ENCODE peak calls at places on chromosomes 2 and 18, in ten cellular contexts. One of them, this sample, is unnamed.

GRCh38 chr2:1020206-1020605 is 69.6 kb downstream of the SNTG2 start:
- DNase-seq in astrocyte of the spinal cord: no peak
- DNase-seq in stimulated activated naive CD8-positive, alpha-beta T cell treated with anti-CD3 and anti-CD28 coated beads, Interleukin-15, Interleukin-2, amounts not matched to agents 100 U/mL and 50 U/mL, for 24 hours: no peak
- DNase-seq in myocyte: no peak
- DNase-seq in neural progenitor cell: no peak
- DNase-seq in iPS-NIHi11: no peak
- DNase-seq in substantia nigra: no peak
- DNase-seq in stimulated activated CD8-positive, alpha-beta memory T cell treated with anti-CD3 and anti-CD28 coated beads, Interleukin-4, amount 100 ng/mL, for 24 hours: no peak
- DNase-seq in neural crest cell: no peak
- DNase-seq in heart left ventricle: no peak
- DNase-seq in this sample: no peak

GRCh38 chr2:157267476-157267875 is 10.0 kb downstream of the GALNT5 start:
- DNase-seq in astrocyte of the spinal cord: no peak
- DNase-seq in stimulated activated naive CD8-positive, alpha-beta T cell treated with anti-CD3 and anti-CD28 coated beads, Interleukin-15, Interleukin-2, amounts not matched to agents 100 U/mL and 50 U/mL, for 24 hours: no peak
- DNase-seq in myocyte: no peak
- DNase-seq in neural progenitor cell: no peak
- DNase-seq in iPS-NIHi11: no peak
- DNase-seq in substantia nigra: no peak
- DNase-seq in stimulated activated CD8-positive, alpha-beta memory T cell treated with anti-CD3 and anti-CD28 coated beads, Interleukin-4, amount 100 ng/mL, for 24 hours: no peak
- DNase-seq in neural crest cell: no peak
- DNase-seq in heart left ventricle: no peak
- DNase-seq in this sample: no peak

GRCh38 chr2:219769044-219770030 is 141.9 kb downstream of the SLC4A3 start:
- DNase-seq in astrocyte of the spinal cord: peak
- DNase-seq in stimulated activated naive CD8-positive, alpha-beta T cell treated with anti-CD3 and anti-CD28 coated beads, Interleukin-15, Interleukin-2, amounts not matched to agents 100 U/mL and 50 U/mL, for 24 hours: no peak
- DNase-seq in myocyte: peak
- DNase-seq in neural progenitor cell: no peak
- DNase-seq in iPS-NIHi11: no peak
- DNase-seq in substantia nigra: no peak
- DNase-seq in stimulated activated CD8-positive, alpha-beta memory T cell treated with anti-CD3 and anti-CD28 coated beads, Interleukin-4, amount 100 ng/mL, for 24 hours: no peak
- DNase-seq in neural crest cell: no peak
- DNase-seq in heart left ventricle: peak
- DNase-seq in this sample: no peak

GRCh38 chr18:24026457-24026856 is 11.9 kb downstream of the TTC39C start:
- DNase-seq in astrocyte of the spinal cord: no peak
- DNase-seq in stimulated activated naive CD8-positive, alpha-beta T cell treated with anti-CD3 and anti-CD28 coated beads, Interleukin-15, Interleukin-2, amounts not matched to agents 100 U/mL and 50 U/mL, for 24 hours: no peak
- DNase-seq in myocyte: no peak
- DNase-seq in neural progenitor cell: no peak
- DNase-seq in iPS-NIHi11: no peak
- DNase-seq in substantia nigra: no peak
- DNase-seq in stimulated activated CD8-positive, alpha-beta memory T cell treated with anti-CD3 and anti-CD28 coated beads, Interleukin-4, amount 100 ng/mL, for 24 hours: no peak
- DNase-seq in neural crest cell: no peak
- DNase-seq in heart left ventricle: no peak
- DNase-seq in this sample: no peak

GRCh38 chr2:207768891-207769596 is 662 bp downstream of the FZD5 start:
- DNase-seq in astrocyte of the spinal cord: peak
- DNase-seq in stimulated activated naive CD8-positive, alpha-beta T cell treated with anti-CD3 and anti-CD28 coated beads, Interleukin-15, Interleukin-2, amounts not matched to agents 100 U/mL and 50 U/mL, for 24 hours: peak
- DNase-seq in myocyte: no peak
- DNase-seq in neural progenitor cell: peak
- DNase-seq in iPS-NIHi11: no peak
- DNase-seq in substantia nigra: no peak
- DNase-seq in stimulated activated CD8-positive, alpha-beta memory T cell treated with anti-CD3 and anti-CD28 coated beads, Interleukin-4, amount 100 ng/mL, for 24 hours: no peak
- DNase-seq in neural crest cell: no peak
- DNase-seq in heart left ventricle: no peak
- DNase-seq in this sample: peak

GRCh38 chr2:216971632-216972031 is 111.8 kb upstream of the TNP1 start:
- DNase-seq in astrocyte of the spinal cord: no peak
- DNase-seq in stimulated activated naive CD8-positive, alpha-beta T cell treated with anti-CD3 and anti-CD28 coated beads, Interleukin-15, Interleukin-2, amounts not matched to agents 100 U/mL and 50 U/mL, for 24 hours: no peak
- DNase-seq in myocyte: no peak
- DNase-seq in neural progenitor cell: no peak
- DNase-seq in iPS-NIHi11: no peak
- DNase-seq in substantia nigra: no peak
- DNase-seq in stimulated activated CD8-positive, alpha-beta memory T cell treated with anti-CD3 and anti-CD28 coated beads, Interleukin-4, amount 100 ng/mL, for 24 hours: no peak
- DNase-seq in neural crest cell: no peak
- DNase-seq in heart left ventricle: no peak
- DNase-seq in this sample: no peak

GRCh38 chr2:102010767-102011351 is 19.1 kb downstream of the IL1R2 start:
- DNase-seq in astrocyte of the spinal cord: no peak
- DNase-seq in stimulated activated naive CD8-positive, alpha-beta T cell treated with anti-CD3 and anti-CD28 coated beads, Interleukin-15, Interleukin-2, amounts not matched to agents 100 U/mL and 50 U/mL, for 24 hours: no peak
- DNase-seq in myocyte: no peak
- DNase-seq in neural progenitor cell: no peak
- DNase-seq in iPS-NIHi11: no peak
- DNase-seq in substantia nigra: no peak
- DNase-seq in stimulated activated CD8-positive, alpha-beta memory T cell treated with anti-CD3 and anti-CD28 coated beads, Interleukin-4, amount 100 ng/mL, for 24 hours: no peak
- DNase-seq in neural crest cell: no peak
- DNase-seq in heart left ventricle: no peak
- DNase-seq in this sample: no peak

GRCh38 chr2:219406861-219407230 is 11.3 kb upstream of the DES start:
- DNase-seq in astrocyte of the spinal cord: peak
- DNase-seq in stimulated activated naive CD8-positive, alpha-beta T cell treated with anti-CD3 and anti-CD28 coated beads, Interleukin-15, Interleukin-2, amounts not matched to agents 100 U/mL and 50 U/mL, for 24 hours: no peak
- DNase-seq in myocyte: peak
- DNase-seq in neural progenitor cell: no peak
- DNase-seq in iPS-NIHi11: no peak
- DNase-seq in substantia nigra: no peak
- DNase-seq in stimulated activated CD8-positive, alpha-beta memory T cell treated with anti-CD3 and anti-CD28 coated beads, Interleukin-4, amount 100 ng/mL, for 24 hours: no peak
- DNase-seq in neural crest cell: no peak
- DNase-seq in heart left ventricle: peak
- DNase-seq in this sample: no peak

GRCh38 chr2:18589354-18589753 is at the start of gene NT5C1B:
- DNase-seq in astrocyte of the spinal cord: no peak
- DNase-seq in stimulated activated naive CD8-positive, alpha-beta T cell treated with anti-CD3 and anti-CD28 coated beads, Interleukin-15, Interleukin-2, amounts not matched to agents 100 U/mL and 50 U/mL, for 24 hours: no peak
- DNase-seq in myocyte: no peak
- DNase-seq in neural progenitor cell: no peak
- DNase-seq in iPS-NIHi11: no peak
- DNase-seq in substantia nigra: no peak
- DNase-seq in stimulated activated CD8-positive, alpha-beta memory T cell treated with anti-CD3 and anti-CD28 coated beads, Interleukin-4, amount 100 ng/mL, for 24 hours: no peak
- DNase-seq in neural crest cell: no peak
- DNase-seq in heart left ventricle: no peak
- DNase-seq in this sample: no peak

GRCh38 chr2:30527411-30527810 is 80.4 kb downstream of the LCLAT1 start:
- DNase-seq in astrocyte of the spinal cord: peak
- DNase-seq in stimulated activated naive CD8-positive, alpha-beta T cell treated with anti-CD3 and anti-CD28 coated beads, Interleukin-15, Interleukin-2, amounts not matched to agents 100 U/mL and 50 U/mL, for 24 hours: no peak
- DNase-seq in myocyte: peak
- DNase-seq in neural progenitor cell: no peak
- DNase-seq in iPS-NIHi11: no peak
- DNase-seq in substantia nigra: no peak
- DNase-seq in stimulated activated CD8-positive, alpha-beta memory T cell treated with anti-CD3 and anti-CD28 coated beads, Interleukin-4, amount 100 ng/mL, for 24 hours: no peak
- DNase-seq in neural crest cell: no peak
- DNase-seq in heart left ventricle: no peak
- DNase-seq in this sample: no peak

GRCh38 chr2:102317715-102318114 is 6.4 kb downstream of the IL1RL1 start:
- DNase-seq in astrocyte of the spinal cord: no peak
- DNase-seq in stimulated activated naive CD8-positive, alpha-beta T cell treated with anti-CD3 and anti-CD28 coated beads, Interleukin-15, Interleukin-2, amounts not matched to agents 100 U/mL and 50 U/mL, for 24 hours: no peak
- DNase-seq in myocyte: no peak
- DNase-seq in neural progenitor cell: peak
- DNase-seq in iPS-NIHi11: no peak
- DNase-seq in substantia nigra: no peak
- DNase-seq in stimulated activated CD8-positive, alpha-beta memory T cell treated with anti-CD3 and anti-CD28 coated beads, Interleukin-4, amount 100 ng/mL, for 24 hours: no peak
- DNase-seq in neural crest cell: no peak
- DNase-seq in heart left ventricle: no peak
- DNase-seq in this sample: no peak

GRCh38 chr2:71796174-71796592 is 342.8 kb downstream of the DYSF start:
- DNase-seq in astrocyte of the spinal cord: peak
- DNase-seq in stimulated activated naive CD8-positive, alpha-beta T cell treated with anti-CD3 and anti-CD28 coated beads, Interleukin-15, Interleukin-2, amounts not matched to agents 100 U/mL and 50 U/mL, for 24 hours: no peak
- DNase-seq in myocyte: peak
- DNase-seq in neural progenitor cell: no peak
- DNase-seq in iPS-NIHi11: no peak
- DNase-seq in substantia nigra: no peak
- DNase-seq in stimulated activated CD8-positive, alpha-beta memory T cell treated with anti-CD3 and anti-CD28 coated beads, Interleukin-4, amount 100 ng/mL, for 24 hours: no peak
- DNase-seq in neural crest cell: no peak
- DNase-seq in heart left ventricle: no peak
- DNase-seq in this sample: no peak

GRCh38 chr2:1748741-1749488 is 4.6 kb upstream of the PXDN start:
- DNase-seq in astrocyte of the spinal cord: no peak
- DNase-seq in stimulated activated naive CD8-positive, alpha-beta T cell treated with anti-CD3 and anti-CD28 coated beads, Interleukin-15, Interleukin-2, amounts not matched to agents 100 U/mL and 50 U/mL, for 24 hours: no peak
- DNase-seq in myocyte: no peak
- DNase-seq in neural progenitor cell: no peak
- DNase-seq in iPS-NIHi11: no peak
- DNase-seq in substantia nigra: no peak
- DNase-seq in stimulated activated CD8-positive, alpha-beta memory T cell treated with anti-CD3 and anti-CD28 coated beads, Interleukin-4, amount 100 ng/mL, for 24 hours: no peak
- DNase-seq in neural crest cell: no peak
- DNase-seq in heart left ventricle: no peak
- DNase-seq in this sample: no peak

GRCh38 chr2:98445708-98446577 is 1.3 kb downstream of the INPP4A start:
- DNase-seq in astrocyte of the spinal cord: no peak
- DNase-seq in stimulated activated naive CD8-positive, alpha-beta T cell treated with anti-CD3 and anti-CD28 coated beads, Interleukin-15, Interleukin-2, amounts not matched to agents 100 U/mL and 50 U/mL, for 24 hours: peak
- DNase-seq in myocyte: no peak
- DNase-seq in neural progenitor cell: no peak
- DNase-seq in iPS-NIHi11: no peak
- DNase-seq in substantia nigra: no peak
- DNase-seq in stimulated activated CD8-positive, alpha-beta memory T cell treated with anti-CD3 and anti-CD28 coated beads, Interleukin-4, amount 100 ng/mL, for 24 hours: no peak
- DNase-seq in neural crest cell: no peak
- DNase-seq in heart left ventricle: no peak
- DNase-seq in this sample: no peak

GRCh38 chr2:12990523-12990922 is 273.8 kb downstream of the TRIB2 start:
- DNase-seq in astrocyte of the spinal cord: no peak
- DNase-seq in stimulated activated naive CD8-positive, alpha-beta T cell treated with anti-CD3 and anti-CD28 coated beads, Interleukin-15, Interleukin-2, amounts not matched to agents 100 U/mL and 50 U/mL, for 24 hours: no peak
- DNase-seq in myocyte: no peak
- DNase-seq in neural progenitor cell: no peak
- DNase-seq in iPS-NIHi11: no peak
- DNase-seq in substantia nigra: no peak
- DNase-seq in stimulated activated CD8-positive, alpha-beta memory T cell treated with anti-CD3 and anti-CD28 coated beads, Interleukin-4, amount 100 ng/mL, for 24 hours: no peak
- DNase-seq in neural crest cell: no peak
- DNase-seq in heart left ventricle: no peak
- DNase-seq in this sample: no peak

GRCh38 chr2:36329251-36329650 is 26.3 kb upstream of the CRIM1 start:
- DNase-seq in astrocyte of the spinal cord: peak
- DNase-seq in stimulated activated naive CD8-positive, alpha-beta T cell treated with anti-CD3 and anti-CD28 coated beads, Interleukin-15, Interleukin-2, amounts not matched to agents 100 U/mL and 50 U/mL, for 24 hours: no peak
- DNase-seq in myocyte: peak
- DNase-seq in neural progenitor cell: no peak
- DNase-seq in iPS-NIHi11: no peak
- DNase-seq in substantia nigra: no peak
- DNase-seq in stimulated activated CD8-positive, alpha-beta memory T cell treated with anti-CD3 and anti-CD28 coated beads, Interleukin-4, amount 100 ng/mL, for 24 hours: no peak
- DNase-seq in neural crest cell: no peak
- DNase-seq in heart left ventricle: no peak
- DNase-seq in this sample: no peak

GRCh38 chr2:209426432-209426831 is 2.6 kb downstream of the MAP2 start:
- DNase-seq in astrocyte of the spinal cord: peak
- DNase-seq in stimulated activated naive CD8-positive, alpha-beta T cell treated with anti-CD3 and anti-CD28 coated beads, Interleukin-15, Interleukin-2, amounts not matched to agents 100 U/mL and 50 U/mL, for 24 hours: no peak
- DNase-seq in myocyte: peak
- DNase-seq in neural progenitor cell: peak
- DNase-seq in iPS-NIHi11: peak
- DNase-seq in substantia nigra: no peak
- DNase-seq in stimulated activated CD8-positive, alpha-beta memory T cell treated with anti-CD3 and anti-CD28 coated beads, Interleukin-4, amount 100 ng/mL, for 24 hours: no peak
- DNase-seq in neural crest cell: no peak
- DNase-seq in heart left ventricle: no peak
- DNase-seq in this sample: no peak

GRCh38 chr18:33761363-33761762 is 183.3 kb downstream of the ASXL3 start:
- DNase-seq in astrocyte of the spinal cord: peak
- DNase-seq in stimulated activated naive CD8-positive, alpha-beta T cell treated with anti-CD3 and anti-CD28 coated beads, Interleukin-15, Interleukin-2, amounts not matched to agents 100 U/mL and 50 U/mL, for 24 hours: no peak
- DNase-seq in myocyte: no peak
- DNase-seq in neural progenitor cell: peak
- DNase-seq in iPS-NIHi11: peak
- DNase-seq in substantia nigra: no peak
- DNase-seq in stimulated activated CD8-positive, alpha-beta memory T cell treated with anti-CD3 and anti-CD28 coated beads, Interleukin-4, amount 100 ng/mL, for 24 hours: no peak
- DNase-seq in neural crest cell: no peak
- DNase-seq in heart left ventricle: no peak
- DNase-seq in this sample: no peak

GRCh38 chr2:105644174-105644980 is 100.3 kb upstream of the NCK2 start:
- DNase-seq in astrocyte of the spinal cord: peak
- DNase-seq in stimulated activated naive CD8-positive, alpha-beta T cell treated with anti-CD3 and anti-CD28 coated beads, Interleukin-15, Interleukin-2, amounts not matched to agents 100 U/mL and 50 U/mL, for 24 hours: no peak
- DNase-seq in myocyte: peak
- DNase-seq in neural progenitor cell: no peak
- DNase-seq in iPS-NIHi11: no peak
- DNase-seq in substantia nigra: no peak
- DNase-seq in stimulated activated CD8-positive, alpha-beta memory T cell treated with anti-CD3 and anti-CD28 coated beads, Interleukin-4, amount 100 ng/mL, for 24 hours: no peak
- DNase-seq in neural crest cell: no peak
- DNase-seq in heart left ventricle: no peak
- DNase-seq in this sample: no peak

GRCh38 chr2:60527762-60528161 is 25.7 kb downstream of the BCL11A start:
- DNase-seq in astrocyte of the spinal cord: no peak
- DNase-seq in stimulated activated naive CD8-positive, alpha-beta T cell treated with anti-CD3 and anti-CD28 coated beads, Interleukin-15, Interleukin-2, amounts not matched to agents 100 U/mL and 50 U/mL, for 24 hours: no peak
- DNase-seq in myocyte: peak
- DNase-seq in neural progenitor cell: no peak
- DNase-seq in iPS-NIHi11: no peak
- DNase-seq in substantia nigra: no peak
- DNase-seq in stimulated activated CD8-positive, alpha-beta memory T cell treated with anti-CD3 and anti-CD28 coated beads, Interleukin-4, amount 100 ng/mL, for 24 hours: no peak
- DNase-seq in neural crest cell: no peak
- DNase-seq in heart left ventricle: no peak
- DNase-seq in this sample: no peak

GRCh38 chr2:230134496-230135073 is 65.9 kb upstream of the SLC16A14 start:
- DNase-seq in astrocyte of the spinal cord: peak
- DNase-seq in stimulated activated naive CD8-positive, alpha-beta T cell treated with anti-CD3 and anti-CD28 coated beads, Interleukin-15, Interleukin-2, amounts not matched to agents 100 U/mL and 50 U/mL, for 24 hours: no peak
- DNase-seq in myocyte: peak
- DNase-seq in neural progenitor cell: no peak
- DNase-seq in iPS-NIHi11: no peak
- DNase-seq in substantia nigra: no peak
- DNase-seq in stimulated activated CD8-positive, alpha-beta memory T cell treated with anti-CD3 and anti-CD28 coated beads, Interleukin-4, amount 100 ng/mL, for 24 hours: no peak
- DNase-seq in neural crest cell: no peak
- DNase-seq in heart left ventricle: no peak
- DNase-seq in this sample: no peak

GRCh38 chr2:150538582-150539236 is 51.2 kb upstream of the RND3 start:
- DNase-seq in astrocyte of the spinal cord: no peak
- DNase-seq in stimulated activated naive CD8-positive, alpha-beta T cell treated with anti-CD3 and anti-CD28 coated beads, Interleukin-15, Interleukin-2, amounts not matched to agents 100 U/mL and 50 U/mL, for 24 hours: no peak
- DNase-seq in myocyte: peak
- DNase-seq in neural progenitor cell: no peak
- DNase-seq in iPS-NIHi11: no peak
- DNase-seq in substantia nigra: no peak
- DNase-seq in stimulated activated CD8-positive, alpha-beta memory T cell treated with anti-CD3 and anti-CD28 coated beads, Interleukin-4, amount 100 ng/mL, for 24 hours: no peak
- DNase-seq in neural crest cell: no peak
- DNase-seq in heart left ventricle: no peak
- DNase-seq in this sample: no peak

GRCh38 chr2:178829299-178829698 is 22.1 kb upstream of the TTN start:
- DNase-seq in astrocyte of the spinal cord: peak
- DNase-seq in stimulated activated naive CD8-positive, alpha-beta T cell treated with anti-CD3 and anti-CD28 coated beads, Interleukin-15, Interleukin-2, amounts not matched to agents 100 U/mL and 50 U/mL, for 24 hours: no peak
- DNase-seq in myocyte: peak
- DNase-seq in neural progenitor cell: no peak
- DNase-seq in iPS-NIHi11: no peak
- DNase-seq in substantia nigra: no peak
- DNase-seq in stimulated activated CD8-positive, alpha-beta memory T cell treated with anti-CD3 and anti-CD28 coated beads, Interleukin-4, amount 100 ng/mL, for 24 hours: no peak
- DNase-seq in neural crest cell: no peak
- DNase-seq in heart left ventricle: no peak
- DNase-seq in this sample: no peak

GRCh38 chr18:55501594-55502345 is 86.2 kb downstream of the TCF4 start:
- DNase-seq in astrocyte of the spinal cord: peak
- DNase-seq in stimulated activated naive CD8-positive, alpha-beta T cell treated with anti-CD3 and anti-CD28 coated beads, Interleukin-15, Interleukin-2, amounts not matched to agents 100 U/mL and 50 U/mL, for 24 hours: no peak
- DNase-seq in myocyte: peak
- DNase-seq in neural progenitor cell: peak
- DNase-seq in iPS-NIHi11: peak
- DNase-seq in substantia nigra: no peak
- DNase-seq in stimulated activated CD8-positive, alpha-beta memory T cell treated with anti-CD3 and anti-CD28 coated beads, Interleukin-4, amount 100 ng/mL, for 24 hours: no peak
- DNase-seq in neural crest cell: no peak
- DNase-seq in heart left ventricle: no peak
- DNase-seq in this sample: no peak

GRCh38 chr18:66111018-66111417 is 360.2 kb downstream of the CDH7 start:
- DNase-seq in astrocyte of the spinal cord: no peak
- DNase-seq in stimulated activated naive CD8-positive, alpha-beta T cell treated with anti-CD3 and anti-CD28 coated beads, Interleukin-15, Interleukin-2, amounts not matched to agents 100 U/mL and 50 U/mL, for 24 hours: no peak
- DNase-seq in myocyte: no peak
- DNase-seq in neural progenitor cell: no peak
- DNase-seq in iPS-NIHi11: no peak
- DNase-seq in substantia nigra: no peak
- DNase-seq in stimulated activated CD8-positive, alpha-beta memory T cell treated with anti-CD3 and anti-CD28 coated beads, Interleukin-4, amount 100 ng/mL, for 24 hours: no peak
- DNase-seq in neural crest cell: no peak
- DNase-seq in heart left ventricle: no peak
- DNase-seq in this sample: no peak

GRCh38 chr2:54801422-54801821 is 78.0 kb downstream of the EML6 start:
- DNase-seq in astrocyte of the spinal cord: no peak
- DNase-seq in stimulated activated naive CD8-positive, alpha-beta T cell treated with anti-CD3 and anti-CD28 coated beads, Interleukin-15, Interleukin-2, amounts not matched to agents 100 U/mL and 50 U/mL, for 24 hours: no peak
- DNase-seq in myocyte: no peak
- DNase-seq in neural progenitor cell: no peak
- DNase-seq in iPS-NIHi11: no peak
- DNase-seq in substantia nigra: no peak
- DNase-seq in stimulated activated CD8-positive, alpha-beta memory T cell treated with anti-CD3 and anti-CD28 coated beads, Interleukin-4, amount 100 ng/mL, for 24 hours: no peak
- DNase-seq in neural crest cell: no peak
- DNase-seq in heart left ventricle: no peak
- DNase-seq in this sample: no peak

GRCh38 chr2:63058149-63058741 is 7.6 kb downstream of the OTX1 start:
- DNase-seq in astrocyte of the spinal cord: peak
- DNase-seq in stimulated activated naive CD8-positive, alpha-beta T cell treated with anti-CD3 and anti-CD28 coated beads, Interleukin-15, Interleukin-2, amounts not matched to agents 100 U/mL and 50 U/mL, for 24 hours: peak
- DNase-seq in myocyte: peak
- DNase-seq in neural progenitor cell: peak
- DNase-seq in iPS-NIHi11: peak
- DNase-seq in substantia nigra: no peak
- DNase-seq in stimulated activated CD8-positive, alpha-beta memory T cell treated with anti-CD3 and anti-CD28 coated beads, Interleukin-4, amount 100 ng/mL, for 24 hours: no peak
- DNase-seq in neural crest cell: no peak
- DNase-seq in heart left ventricle: no peak
- DNase-seq in this sample: no peak

GRCh38 chr2:164960159-164960558 is 4.8 kb upstream of the SLC38A11 start:
- DNase-seq in astrocyte of the spinal cord: peak
- DNase-seq in stimulated activated naive CD8-positive, alpha-beta T cell treated with anti-CD3 and anti-CD28 coated beads, Interleukin-15, Interleukin-2, amounts not matched to agents 100 U/mL and 50 U/mL, for 24 hours: no peak
- DNase-seq in myocyte: no peak
- DNase-seq in neural progenitor cell: no peak
- DNase-seq in iPS-NIHi11: no peak
- DNase-seq in substantia nigra: no peak
- DNase-seq in stimulated activated CD8-positive, alpha-beta memory T cell treated with anti-CD3 and anti-CD28 coated beads, Interleukin-4, amount 100 ng/mL, for 24 hours: no peak
- DNase-seq in neural crest cell: no peak
- DNase-seq in heart left ventricle: no peak
- DNase-seq in this sample: no peak